ENCODE peak calls at places on chromosome 10, in four cellular contexts. One of them, this sample, is unnamed.

GRCh38 chr10:19316204-19316870 is 267.7 kb downstream of the MALRD1 start:
- DNase-seq in fibroblast of mammary gland: no peak
- DNase-seq in A549: no peak
- DNase-seq in heart right ventricle: no peak
- DNase-seq in this sample: no peak

GRCh38 chr10:119348516-119349240 is 141.3 kb downstream of the GRK5 start:
- DNase-seq in A549: no peak
- DNase-seq in fibroblast of mammary gland: peak; percentile 45
- DNase-seq in heart right ventricle: peak; percentile 27
- DNase-seq in this sample: peak; percentile 48

GRCh38 chr10:103986360-103986759 is 19.4 kb downstream of the SLK start:
- DNase-seq in fibroblast of mammary gland: no peak
- DNase-seq in A549: no peak
- DNase-seq in heart right ventricle: no peak
- DNase-seq in this sample: no peak

GRCh38 chr10:119177708-119178370 is 773 bp downstream of the PRDX3 start:
- DNase-seq in A549: no peak
- DNase-seq in heart right ventricle: no peak
- DNase-seq in fibroblast of mammary gland: peak; percentile 43
- DNase-seq in this sample: no peak

GRCh38 chr10:62205750-62206399 is 62.8 kb downstream of the RTKN2 start:
- DNase-seq in fibroblast of mammary gland: no peak
- DNase-seq in A549: no peak
- DNase-seq in heart right ventricle: no peak
- DNase-seq in this sample: no peak

GRCh38 chr10:25294032-25294926 is 119.5 kb downstream of the GPR158 start:
- DNase-seq in fibroblast of mammary gland: peak; percentile 5
- DNase-seq in heart right ventricle: no peak
- DNase-seq in A549: peak; percentile 53
- DNase-seq in this sample: peak; percentile 54

GRCh38 chr10:52319926-52320325 is 5.8 kb downstream of the DKK1 start:
- DNase-seq in fibroblast of mammary gland: peak; percentile 52
- DNase-seq in A549: no peak
- DNase-seq in heart right ventricle: no peak
- DNase-seq in this sample: no peak

GRCh38 chr10:74238031-74238431 is 87.0 kb downstream of the ADK start:
- DNase-seq in heart right ventricle: no peak
- DNase-seq in A549: no peak
- DNase-seq in fibroblast of mammary gland: no peak
- DNase-seq in this sample: peak; percentile 59

GRCh38 chr10:61958793-61959192 is 57.3 kb downstream of the ARID5B start:
- DNase-seq in heart right ventricle: no peak
- DNase-seq in fibroblast of mammary gland: no peak
- DNase-seq in A549: no peak
- DNase-seq in this sample: no peak

GRCh38 chr10:48215148-48215982 is 59.1 kb downstream of the FRMPD2 start:
- DNase-seq in heart right ventricle: peak; percentile 26
- DNase-seq in fibroblast of mammary gland: peak; percentile 30
- DNase-seq in A549: peak; percentile 46
- DNase-seq in this sample: peak; percentile 55

GRCh38 chr10:44198096-44198779 is 186.7 kb downstream of the CXCL12 start:
- DNase-seq in fibroblast of mammary gland: no peak
- DNase-seq in heart right ventricle: no peak
- DNase-seq in A549: no peak
- DNase-seq in this sample: no peak

GRCh38 chr10:77081411-77082010 is 556.1 kb downstream of the KCNMA1 start:
- DNase-seq in fibroblast of mammary gland: no peak
- DNase-seq in A549: no peak
- DNase-seq in heart right ventricle: no peak
- DNase-seq in this sample: no peak

GRCh38 chr10:95303535-95303934 is 12.7 kb upstream of the PDLIM1 start:
- DNase-seq in heart right ventricle: no peak
- DNase-seq in fibroblast of mammary gland: no peak
- DNase-seq in A549: no peak
- DNase-seq in this sample: peak; percentile 78

GRCh38 chr10:14254368-14254767 is 76.4 kb downstream of the FRMD4A start:
- DNase-seq in A549: no peak
- DNase-seq in heart right ventricle: no peak
- DNase-seq in fibroblast of mammary gland: no peak
- DNase-seq in this sample: peak; percentile 7

GRCh38 chr10:99658622-99659030 is 683 bp upstream of the ENTPD7 start:
- DNase-seq in A549: peak; percentile 50
- DNase-seq in heart right ventricle: peak; percentile 25
- DNase-seq in fibroblast of mammary gland: peak; percentile 33
- DNase-seq in this sample: peak; percentile 49

GRCh38 chr10:126565456-126565855 is 105.0 kb downstream of the C10orf90 start:
- DNase-seq in fibroblast of mammary gland: no peak
- DNase-seq in A549: no peak
- DNase-seq in heart right ventricle: no peak
- DNase-seq in this sample: no peak

GRCh38 chr10:103193820-103194529 is 903 bp upstream of the NT5C2 start:
- DNase-seq in A549: no peak
- DNase-seq in fibroblast of mammary gland: peak; percentile 77
- DNase-seq in heart right ventricle: no peak
- DNase-seq in this sample: peak; percentile 83

GRCh38 chr10:70714961-70715360 is 42.7 kb downstream of the ADAMTS14 start:
- DNase-seq in heart right ventricle: no peak
- DNase-seq in A549: no peak
- DNase-seq in fibroblast of mammary gland: no peak
- DNase-seq in this sample: no peak

GRCh38 chr10:31460242-31460641 is 141.2 kb downstream of the ZEB1 start:
- DNase-seq in heart right ventricle: no peak
- DNase-seq in fibroblast of mammary gland: no peak
- DNase-seq in A549: no peak
- DNase-seq in this sample: no peak

GRCh38 chr10:112912441-112912911 is 37.6 kb upstream of the TCF7L2 start:
- DNase-seq in A549: peak; percentile 70
- DNase-seq in fibroblast of mammary gland: no peak
- DNase-seq in heart right ventricle: no peak
- DNase-seq in this sample: peak; percentile 79

GRCh38 chr10:99329238-99329890 is at the start of gene CNNM1:
- DNase-seq in fibroblast of mammary gland: peak; percentile 14
- DNase-seq in A549: peak; percentile 77
- DNase-seq in heart right ventricle: peak; percentile 13
- DNase-seq in this sample: no peak

GRCh38 chr10:127875916-127876315 is 16.8 kb downstream of the CLRN3 start:
- DNase-seq in A549: no peak
- DNase-seq in fibroblast of mammary gland: no peak
- DNase-seq in heart right ventricle: no peak
- DNase-seq in this sample: no peak

GRCh38 chr10:113093188-113094113 is 143.4 kb downstream of the TCF7L2 start:
- DNase-seq in A549: peak; percentile 76
- DNase-seq in heart right ventricle: no peak
- DNase-seq in fibroblast of mammary gland: peak; percentile 69
- DNase-seq in this sample: peak; percentile 34

GRCh38 chr10:48469516-48470020 is 135.3 kb downstream of the ARHGAP22 start:
- DNase-seq in heart right ventricle: no peak
- DNase-seq in A549: no peak
- DNase-seq in fibroblast of mammary gland: no peak
- DNase-seq in this sample: no peak

GRCh38 chr10:94035982-94036663 is 42.4 kb downstream of the PLCE1 start:
- DNase-seq in fibroblast of mammary gland: no peak
- DNase-seq in heart right ventricle: no peak
- DNase-seq in A549: no peak
- DNase-seq in this sample: no peak

GRCh38 chr10:32953277-32953927 is 4.6 kb downstream of the ITGB1 start:
- DNase-seq in fibroblast of mammary gland: peak; percentile 62
- DNase-seq in A549: peak; percentile 54
- DNase-seq in heart right ventricle: no peak
- DNase-seq in this sample: no peak

GRCh38 chr10:69716711-69717560 is 84.8 kb upstream of the COL13A1 start:
- DNase-seq in fibroblast of mammary gland: peak; percentile 38
- DNase-seq in A549: peak; percentile 58
- DNase-seq in heart right ventricle: no peak
- DNase-seq in this sample: peak; percentile 46

GRCh38 chr10:122746408-122746807 is 46.8 kb upstream of the C10orf120 start:
- DNase-seq in A549: no peak
- DNase-seq in fibroblast of mammary gland: no peak
- DNase-seq in heart right ventricle: no peak
- DNase-seq in this sample: no peak

GRCh38 chr10:126062132-126063032 is 166.0 kb downstream of the FANK1 start:
- DNase-seq in fibroblast of mammary gland: peak; percentile 99
- DNase-seq in heart right ventricle: peak; percentile 77
- DNase-seq in A549: peak; percentile 89
- DNase-seq in this sample: peak; percentile 96

GRCh38 chr10:66234872-66235271 is 691.0 kb upstream of the LRRTM3 start:
- DNase-seq in fibroblast of mammary gland: no peak
- DNase-seq in heart right ventricle: no peak
- DNase-seq in A549: no peak
- DNase-seq in this sample: no peak

DNA sequence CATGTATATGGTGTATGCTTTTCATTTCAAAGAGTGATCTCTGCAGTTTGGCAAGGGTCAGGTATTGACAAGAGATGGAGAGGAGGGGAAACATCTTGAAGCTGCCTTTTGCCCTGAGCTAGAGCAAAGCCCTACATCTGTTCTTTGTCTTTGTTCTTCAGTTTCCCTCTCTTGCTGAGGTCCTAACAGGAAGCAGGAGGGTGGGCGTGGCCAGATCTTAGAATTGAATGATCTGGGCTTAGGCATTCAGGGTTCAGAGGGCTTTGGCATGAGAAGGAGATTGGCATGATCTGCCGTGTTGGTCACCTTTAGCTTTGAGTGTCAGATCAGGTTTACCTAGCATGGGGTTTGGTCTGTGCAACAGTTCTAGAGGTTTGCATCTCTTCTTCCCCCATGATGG is 41.3 kb downstream of the LRMDA start:
- DNase-seq in A549: no peak
- DNase-seq in fibroblast of mammary gland: no peak
- DNase-seq in heart right ventricle: no peak
- DNase-seq in this sample: no peak
- H3K4me3 ChIP-seq in A549: no peak overlapping the region
- H3K4me3 ChIP-seq in fibroblast of mammary gland: no peak overlapping the region
- H3K4me3 ChIP-seq in heart right ventricle: no peak overlapping the region
- H3K4me3 ChIP-seq in this sample: no peak overlapping the region

GRCh38 chr10:114364726-114365125 is 39.6 kb downstream of the AFAP1L2 start:
- DNase-seq in fibroblast of mammary gland: no peak
- DNase-seq in heart right ventricle: no peak
- DNase-seq in A549: no peak
- DNase-seq in this sample: no peak
- TF ChIP-seq CTCF in fibroblast of mammary gland: no peak
- TF ChIP-seq CTCF in heart right ventricle: no peak
- TF ChIP-seq CTCF in A549: no peak
- TF ChIP-seq CTCF in this sample: no peak

DNA sequence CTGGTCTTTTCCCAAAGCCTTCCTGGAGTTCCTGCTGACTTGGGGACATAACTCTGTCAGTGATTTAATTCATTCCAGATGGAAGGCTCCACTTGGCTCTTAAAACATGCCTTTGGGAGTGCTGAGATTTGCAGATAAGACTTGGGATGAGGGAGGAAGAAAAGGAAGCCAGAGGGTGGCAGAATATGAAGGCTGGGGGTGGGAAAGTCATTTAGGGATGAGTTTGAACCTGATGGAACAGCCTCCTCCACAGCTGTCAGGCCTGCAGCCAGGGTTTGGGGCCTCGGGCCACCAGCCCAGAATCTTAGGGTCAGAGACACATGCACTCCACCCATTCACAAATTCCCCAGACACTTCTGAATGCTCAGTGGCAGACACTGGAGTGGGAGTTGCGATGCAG is 28.4 kb upstream of the EIF5AL1 start:
- DNase-seq in A549: no peak
- DNase-seq in fibroblast of mammary gland: peak; percentile 82
- DNase-seq in heart right ventricle: peak; percentile 79
- DNase-seq in this sample: peak; percentile 48
- H3K4me3 ChIP-seq in A549: no peak overlapping the region
- H3K4me3 ChIP-seq in fibroblast of mammary gland: no peak overlapping the region
- H3K4me3 ChIP-seq in heart right ventricle: no peak overlapping the region
- H3K4me3 ChIP-seq in this sample: no peak overlapping the region

GRCh38 chr10:27256299-27256698 is 15.7 kb upstream of the ACBD5 start:
- DNase-seq in heart right ventricle: no peak
- DNase-seq in A549: no peak
- DNase-seq in fibroblast of mammary gland: no peak
- DNase-seq in this sample: no peak

GRCh38 chr10:27256790-27257189 is 16.2 kb upstream of the ACBD5 start:
- DNase-seq in fibroblast of mammary gland: no peak
- DNase-seq in heart right ventricle: no peak
- DNase-seq in A549: no peak
- DNase-seq in this sample: no peak

GRCh38 chr10:27248215-27248614 is 7.6 kb upstream of the ACBD5 start:
- DNase-seq in A549: no peak
- DNase-seq in heart right ventricle: no peak
- DNase-seq in fibroblast of mammary gland: no peak
- DNase-seq in this sample: no peak

GRCh38 chr10:27251554-27251953 is 11.0 kb upstream of the ACBD5 start:
- DNase-seq in heart right ventricle: no peak
- DNase-seq in fibroblast of mammary gland: no peak
- DNase-seq in A549: no peak
- DNase-seq in this sample: no peak

GRCh38 chr10:27252267-27253000 is 11.8 kb upstream of the ACBD5 start:
- DNase-seq in heart right ventricle: peak; percentile 81
- DNase-seq in fibroblast of mammary gland: peak; percentile 61
- DNase-seq in A549: peak; percentile 65
- DNase-seq in this sample: peak; percentile 69
- TF ChIP-seq CTCF in heart right ventricle: peak; percentile 94
- TF ChIP-seq CTCF in fibroblast of mammary gland: no peak
- TF ChIP-seq CTCF in A549: peak; percentile 48
- TF ChIP-seq CTCF in this sample: peak; percentile 11

DNA sequence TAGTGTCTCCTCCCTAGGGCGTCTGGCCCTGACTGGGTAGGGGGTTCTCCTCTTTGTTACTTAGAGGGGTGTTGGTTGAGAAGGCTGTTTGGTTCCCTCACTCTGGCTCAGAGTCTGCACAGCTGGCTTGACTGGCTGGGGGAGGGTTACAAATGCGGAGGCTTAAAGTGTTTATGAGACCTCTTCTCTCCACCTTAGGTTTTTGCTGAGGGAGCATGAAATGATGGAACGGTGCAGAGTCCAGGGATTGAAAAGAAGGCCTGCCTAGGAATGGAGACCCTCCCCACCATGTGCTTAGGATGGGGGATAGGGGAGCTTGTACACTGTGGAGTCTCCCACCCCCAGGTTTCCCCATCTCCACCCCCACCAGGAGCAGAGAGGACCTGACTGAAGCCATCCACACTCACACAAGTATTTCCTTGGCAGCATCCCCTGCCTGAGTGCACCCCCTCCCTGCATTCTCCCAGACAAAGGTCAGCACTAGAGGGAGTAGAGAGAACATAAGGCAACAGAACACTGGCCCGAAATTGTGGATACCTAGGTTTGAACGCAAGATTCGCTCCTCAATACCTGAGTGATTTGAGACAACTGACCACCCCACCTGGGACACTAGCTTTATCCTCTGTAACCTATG is 1.7 kb upstream of the LDB1 start:
- DNase-seq in heart right ventricle: no peak
- DNase-seq in fibroblast of mammary gland: peak; percentile 25
- DNase-seq in A549: no peak
- DNase-seq in this sample: peak; percentile 48
- H3K4me3 ChIP-seq in heart right ventricle: peak overlapping the region; percentile 75
- H3K4me3 ChIP-seq in fibroblast of mammary gland: no peak overlapping the region
- H3K4me3 ChIP-seq in A549: no peak overlapping the region
- H3K4me3 ChIP-seq in this sample: peak overlapping the region; percentile 94

This sample was measured in fibroblast of pulmonary artery.